ENCODE peak calls at places on chromosomes 16 and 17, in eight cellular contexts. V is foreskin fibroblast; C is mucosa of descending colon; R is activated CD8-positive, alpha-beta memory T cell treated with anti-CD3 and anti-CD28 coated beads for 24 hours; E is T-helper 1 cell; L is anterior cingulate cortex; H is transverse colon; T is SW480. X is an unnamed sample.

GRCh38 chr17:32746698-32747097 is 130.2 kb downstream of the MYO1D start:
- DNase-seq in V (peak; percentile 76), C (no peak), R (no peak), E (no peak), L (no peak), H (no peak), T (no peak), X (no peak)

GRCh38 chr17:3621146-3621720 is 12.0 kb upstream of the TRPV1 start:
- DNase-seq in V (no peak), C (no peak), R (no peak), E (no peak), L (no peak), H (no peak), T (no peak), X (no peak)

GRCh38 chr16:70561623-70562022 is 38.0 kb downstream of the SF3B3 start:
- DNase-seq in V (no peak), C (no peak), R (no peak), E (no peak), L (peak; percentile 22), H (no peak), T (no peak), X (no peak)

GRCh38 chr16:49639739-49640388 is 216.0 kb downstream of the ZNF423 start:
- DNase-seq in V (peak; percentile 81), C (no peak), R (no peak), E (no peak), L (no peak), H (no peak), T (no peak), X (peak; percentile 43)

GRCh38 chr16:81515281-81515680 is 70.7 kb downstream of the CMIP start:
- DNase-seq in V (no peak), C (no peak), R (no peak), E (no peak), L (no peak), H (no peak), T (no peak), X (no peak)

GRCh38 chr16:10097273-10097672 is 85.0 kb downstream of the GRIN2A start:
- DNase-seq in V (peak; percentile 14), C (no peak), R (no peak), E (no peak), L (no peak), H (no peak), T (no peak), X (no peak)

GRCh38 chr17:80025140-80025539 is 10.5 kb downstream of the TBC1D16 start:
- DNase-seq in V (peak; percentile 35), C (peak; percentile 65), R (no peak), E (no peak), L (no peak), H (peak; percentile 44), T (no peak), X (no peak)

GRCh38 chr16:85988723-85989313 is 89.9 kb downstream of the IRF8 start:
- DNase-seq in V (no peak), C (no peak), R (peak; percentile 83), E (no peak), L (no peak), H (peak; percentile 6), T (no peak), X (no peak)

GRCh38 chr17:47203984-47204721 is 5.0 kb upstream of the MYL4 start:
- DNase-seq in V (peak; percentile 70), C (no peak), R (no peak), E (no peak), L (no peak), H (no peak), T (no peak), X (no peak)

GRCh38 chr17:31085563-31085962 is 9.2 kb upstream of the NF1 start:
- DNase-seq in V (peak; percentile 80), C (no peak), R (no peak), E (no peak), L (no peak), H (no peak), T (no peak), X (no peak)

GRCh38 chr17:40916366-40916765 is 21.1 kb downstream of the KRT23 start:
- DNase-seq in V (no peak), C (no peak), R (no peak), E (no peak), L (no peak), H (no peak), T (no peak), X (no peak)

GRCh38 chr16:87435399-87436224 is 43.5 kb downstream of the MAP1LC3B start:
- DNase-seq in V (peak; percentile 91), C (peak; percentile 20), R (no peak), E (no peak), L (no peak), H (no peak), T (no peak), X (no peak)

GRCh38 chr16:56932588-56933265 is 785 bp downstream of the HERPUD1 start:
- DNase-seq in V (peak; percentile 80), C (peak; percentile 84), R (peak; percentile 81), E (peak; percentile 31), L (peak; percentile 71), H (peak; percentile 81), T (peak; percentile 79), X (peak; percentile 89)

GRCh38 chr17:68640601-68641000 is 39.4 kb upstream of the FAM20A start:
- DNase-seq in V (no peak), C (no peak), R (no peak), E (no peak), L (no peak), H (no peak), T (no peak), X (no peak)

GRCh38 chr17:37543527-37544122 is 53.9 kb downstream of the DUSP14 start:
- DNase-seq in V (peak; percentile 40), C (no peak), R (no peak), E (no peak), L (no peak), H (no peak), T (no peak), X (no peak)

GRCh38 chr16:12545292-12545610 is 258.4 kb downstream of the CPPED1 start:
- DNase-seq in V (no peak), C (no peak), R (no peak), E (no peak), L (no peak), H (no peak), T (peak; percentile 70), X (no peak)

GRCh38 chr17:82153745-82154375 is 55.8 kb upstream of the FASN start:
- DNase-seq in V (peak; percentile 87), C (peak; percentile 87), R (peak; percentile 92), E (peak; percentile 80), L (peak; percentile 43), H (peak; percentile 81), T (peak; percentile 47), X (peak; percentile 78)

GRCh38 chr17:46125831-46126230 is 67.4 kb downstream of the KANSL1 start:
- DNase-seq in V (peak; percentile 19), C (no peak), R (no peak), E (no peak), L (no peak), H (no peak), T (no peak), X (no peak)

GRCh38 chr17:47837401-47838039 is 3.6 kb downstream of the SCRN2 start:
- DNase-seq in V (peak; percentile 20), C (no peak), R (no peak), E (no peak), L (no peak), H (no peak), T (no peak), X (no peak)

GRCh38 chr17:44557653-44558285 is 485 bp downstream of the FZD2 start:
- DNase-seq in V (peak; percentile 82), C (peak; percentile 42), R (peak; percentile 71), E (no peak), L (no peak), H (peak; percentile 33), T (no peak), X (no peak)

GRCh38 chr17:28330671-28331070 is 4.6 kb downstream of the IFT20 start:
- DNase-seq in V (no peak), C (no peak), R (peak; percentile 53), E (no peak), L (no peak), H (no peak), T (no peak), X (no peak)

GRCh38 chr17:57939797-57940196 is 15.4 kb downstream of the CUEDC1 start:
- DNase-seq in V (no peak), C (peak; percentile 72), R (no peak), E (no peak), L (no peak), H (peak; percentile 66), T (no peak), X (no peak)

GRCh38 chr16:63617047-63617989 is 1504.5 kb downstream of the CDH11 start:
- DNase-seq in V (no peak), C (peak; percentile 27), R (no peak), E (no peak), L (no peak), H (no peak), T (no peak), X (no peak)

GRCh38 chr17:82767041-82767754 is 15.3 kb downstream of the TBCD start:
- DNase-seq in V (peak; percentile 78), C (peak; percentile 56), R (peak; percentile 69), E (peak; percentile 31), L (no peak), H (peak; percentile 72), T (no peak), X (no peak)

GRCh38 chr17:16649585-16649984 is 4.1 kb downstream of the ZNF624 start:
- DNase-seq in V (no peak), C (no peak), R (no peak), E (no peak), L (no peak), H (no peak), T (no peak), X (no peak)

GRCh38 chr16:1535391-1536291 is 2.2 kb downstream of the TMEM204 start:
- DNase-seq in V (peak; percentile 40), C (no peak), R (peak; percentile 79), E (no peak), L (no peak), H (no peak), T (peak; percentile 63), X (no peak)

GRCh38 chr16:28990375-28991040 is 5.7 kb downstream of the LAT start:
- DNase-seq in V (no peak), C (no peak), R (peak; percentile 85), E (no peak), L (no peak), H (no peak), T (no peak), X (no peak)

GRCh38 chr17:39794249-39794970 is 56.7 kb downstream of the GRB7 start:
- DNase-seq in V (no peak), C (no peak), R (no peak), E (peak; percentile 33), L (no peak), H (peak; percentile 58), T (no peak), X (no peak)

GRCh38 chr16:88789593-88789992 is 4.6 kb upstream of the PIEZO1 start:
- DNase-seq in V (no peak), C (no peak), R (no peak), E (no peak), L (no peak), H (peak; percentile 10), T (no peak), X (no peak)

GRCh38 chr17:58531661-58532554 is 17.5 kb upstream of the MTMR4 start:
- DNase-seq in V (peak; percentile 66), C (peak; percentile 77), R (peak; percentile 81), E (peak; percentile 46), L (peak; percentile 56), H (peak; percentile 64), T (peak; percentile 33), X (peak; percentile 49)

GRCh38 chr16:69338557-69339288 is 641 bp downstream of the COG8 start:
- DNase-seq in V (no peak), C (no peak), R (no peak), E (no peak), L (no peak), H (no peak), T (no peak), X (no peak)

GRCh38 chr16:30417447-30418349 is 10.3 kb downstream of the ZNF771 start:
- DNase-seq in V (peak; percentile 97), C (peak; percentile 93), R (peak; percentile 92), E (peak; percentile 78), L (peak; percentile 63), H (peak; percentile 90), T (peak; percentile 92), X (peak; percentile 90)

GRCh38 chr17:76275382-76276068 is 10.4 kb downstream of the UBALD2 start:
- DNase-seq in V (no peak), C (no peak), R (no peak), E (no peak), L (no peak), H (no peak), T (no peak), X (no peak)